ENCODE peak calls at places on chromosomes 1 and 21, in four cellular contexts. A is HL-60, U is HepG2, B is GM12878. J is an unnamed sample.

GRCh38 chr1:187836557-187836956 is 1007.8 kb downstream of the PLA2G4A start:
- DNase-seq in U (no peak), A (no peak), B (no peak), J (no peak)

GRCh38 chr1:17629460-17629859 is 90.0 kb downstream of the ARHGEF10L start:
- DNase-seq in A (no peak), B (no peak), U (no peak), J (peak)

GRCh38 chr1:2646837-2647236 is 14.0 kb upstream of the MMEL1 start:
- DNase-seq in U (no peak), B (no peak), A (no peak), J (no peak)

GRCh38 chr1:32182060-32182459 is 2.6 kb downstream of the TXLNA start:
- DNase-seq in A (no peak), B (no peak), U (no peak), J (no peak)

GRCh38 chr1:233112184-233113008 is 162.0 kb downstream of the NTPCR start:
- DNase-seq in U (no peak), A (no peak), B (no peak), J (no peak)

GRCh38 chr21:27807596-27807995 is 840.7 kb upstream of the ADAMTS5 start:
- DNase-seq in B (no peak), A (no peak), U (no peak), J (no peak)

GRCh38 chr1:28973850-28974841 is 59.8 kb downstream of the EPB41 start:
- DNase-seq in A (no peak), B (no peak), U (no peak), J (peak)

GRCh38 chr1:217018648-217019047 is 295.4 kb upstream of the ESRRG start:
- DNase-seq in A (no peak), B (no peak), U (no peak), J (no peak)

GRCh38 chr1:107820797-107821196 is 144.2 kb downstream of the VAV3 start:
- DNase-seq in A (no peak), B (no peak), U (no peak), J (no peak)

GRCh38 chr1:113146242-113147072 is 73.5 kb downstream of the LRIG2 start:
- DNase-seq in B (no peak), A (no peak), U (peak), J (peak)

GRCh38 chr1:197773856-197774255 is 1.4 kb downstream of the DENND1B start:
- DNase-seq in U (no peak), B (no peak), A (no peak), J (no peak)

GRCh38 chr1:11735854-11736745 is at the start of gene AGTRAP:
- DNase-seq in U (peak), B (no peak), A (peak), J (peak)

GRCh38 chr1:11733351-11733750 is 2.6 kb upstream of the AGTRAP start:
- DNase-seq in B (no peak), A (no peak), U (no peak), J (no peak)

GRCh38 chr1:11736746-11737639 is 1.1 kb downstream of the AGTRAP start:
- DNase-seq in U (peak), A (peak), B (no peak), J (peak)

GRCh38 chr1:11738096-11738495 is 2.2 kb downstream of the AGTRAP start:
- DNase-seq in B (no peak), A (no peak), U (no peak), J (no peak)

DNA sequence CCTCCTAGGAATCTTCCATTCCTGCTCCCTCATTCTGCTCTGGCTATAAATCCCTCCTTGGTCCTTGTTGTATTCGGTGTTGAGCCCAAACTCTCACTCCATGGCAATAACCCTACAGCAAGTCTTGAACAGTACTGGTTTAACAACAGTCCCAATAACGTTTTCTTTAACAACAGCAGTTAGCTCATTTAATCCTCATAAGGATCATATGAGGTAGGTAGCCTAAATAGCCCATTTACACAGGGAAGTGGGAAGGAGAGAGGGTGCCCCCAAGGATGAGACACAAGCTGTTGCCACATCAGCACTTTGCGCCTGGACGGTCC is 444 bp upstream of the AGTRAP start:
- DNase-seq in U (no peak), B (no peak), A (no peak), J (no peak)
- TF ChIP-seq GABPA in U (no peak), B (no peak), A (no peak), J (no peak)

GRCh38 chr1:104592926-104593325 is 843.2 kb downstream of the AMY1C start:
- DNase-seq in A (peak), B (no peak), U (no peak), J (no peak)

DNA sequence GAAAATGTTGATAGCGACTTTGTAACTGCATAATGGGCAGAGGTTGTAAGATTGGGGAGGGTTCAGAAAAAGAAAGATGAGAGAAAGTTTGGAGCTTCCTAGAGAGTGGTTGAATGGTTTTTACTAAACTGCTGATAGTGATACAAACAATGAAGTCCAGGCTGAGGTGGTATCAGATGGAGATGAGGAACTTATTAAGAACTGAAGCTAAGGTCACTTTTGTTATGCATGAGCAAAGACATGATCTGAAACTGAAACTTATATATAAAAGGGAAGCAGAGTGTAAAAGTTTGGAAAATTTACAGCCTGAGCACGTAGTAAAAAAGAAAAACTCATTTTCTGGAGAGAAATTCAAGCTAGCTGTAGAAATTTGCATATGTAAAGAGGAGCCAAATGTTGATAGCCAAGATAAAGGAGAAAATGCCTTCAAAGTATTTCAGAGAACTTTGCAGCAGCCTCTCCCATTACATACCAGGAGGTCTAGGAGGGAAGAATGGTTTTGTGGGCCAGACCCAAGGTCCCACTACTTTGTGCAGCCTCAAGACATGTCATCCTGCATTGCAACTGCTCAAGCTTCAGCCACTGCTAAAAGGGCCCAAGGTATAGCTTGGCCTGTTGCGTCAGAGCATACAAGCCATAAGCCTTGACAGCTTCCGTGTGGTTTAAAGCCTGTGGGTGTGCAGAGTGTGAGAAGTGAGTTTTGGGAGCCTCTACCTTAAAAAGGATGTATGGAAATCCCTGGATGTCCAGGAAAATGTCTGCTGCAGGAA is 843.9 kb downstream of the AMY1C start:
- DNase-seq in B (no peak), U (no peak), A (peak), J (no peak)
- TF ChIP-seq GABPA in B (no peak), U (no peak), A (no peak), J (no peak)

GRCh38 chr1:94723899-94724298 is 96.3 kb upstream of the SLC44A3 start:
- DNase-seq in B (no peak), U (no peak), A (no peak), J (no peak)
- TF ChIP-seq GABPA in B (no peak), U (no peak), A (no peak), J (no peak)

DNA sequence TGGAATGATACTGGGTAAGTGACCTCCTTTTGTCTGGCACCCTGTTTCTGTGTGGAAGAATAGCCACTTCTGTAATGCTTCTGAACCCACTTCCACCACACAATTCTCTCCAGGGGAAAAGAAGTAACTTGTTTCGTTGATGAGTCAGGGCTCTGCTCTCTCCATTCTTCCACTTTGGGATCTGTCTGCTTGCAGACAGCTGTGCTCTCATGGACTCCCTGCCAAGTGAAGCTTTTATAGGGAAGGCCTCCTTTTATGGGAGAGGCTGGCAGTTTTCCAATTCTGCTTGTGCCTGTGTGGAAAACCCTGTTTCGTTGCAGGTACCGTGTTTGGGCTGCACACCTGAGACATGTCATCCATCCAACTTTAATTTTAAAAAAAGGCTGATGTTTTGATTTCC is 130.7 kb downstream of the GIPC2 start:
- DNase-seq in U (no peak), A (no peak), B (no peak), J (no peak)
- TF ChIP-seq GABPA in U (no peak), A (no peak), B (no peak), J (no peak)

GRCh38 chr1:196651637-196652215 is at the start of gene CFH:
- DNase-seq in B (no peak), U (no peak), A (no peak), J (no peak)
- TF ChIP-seq GABPA in B (no peak), U (no peak), A (no peak), J (no peak)

DNA sequence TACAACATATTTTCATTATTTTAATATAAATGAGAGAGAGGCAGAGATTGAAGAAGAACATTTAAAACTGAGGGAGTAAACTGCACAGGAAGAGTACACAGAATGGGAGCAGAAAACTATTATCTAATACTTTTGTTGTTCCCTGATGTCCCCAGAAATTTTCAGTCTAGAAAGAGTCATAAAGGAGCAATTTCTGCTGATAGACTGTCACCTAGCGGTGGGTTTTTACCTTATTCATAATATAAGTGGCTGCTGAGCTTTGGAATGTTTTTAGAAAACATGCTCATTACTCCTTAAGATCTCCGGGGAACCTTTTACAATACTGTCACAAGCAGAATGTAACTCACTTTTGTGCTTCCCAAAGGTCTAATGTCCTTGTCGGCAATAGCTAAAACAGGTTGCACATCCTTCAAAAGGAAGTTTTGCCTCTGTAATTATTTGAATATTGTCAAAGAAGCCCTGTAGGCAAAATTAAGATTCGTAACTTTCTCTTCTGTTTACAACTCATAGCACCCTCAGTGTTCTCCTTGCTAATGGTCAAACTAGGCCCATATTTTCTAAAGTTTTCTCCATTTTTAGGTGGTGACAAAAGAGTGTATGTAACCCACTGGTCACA is 4.9 kb upstream of the NPL start:
- DNase-seq in U (peak), B (no peak), A (peak), J (peak)
- TF ChIP-seq GABPA in U (no peak), B (no peak), A (no peak), J (no peak)

J was measured in SK-N-SH.